ENCODE peak calls at places on chromosomes 12 and 14, in eight cellular contexts. B, U, M, R, P, N, H and L are unnamed samples.

GRCh38 chr12:64666054-64666914 is 56.0 kb downstream of the RASSF3 start:
- DNase-seq in B (peak), U (no peak), M (no peak), R (no peak), P (no peak), N (no peak), H (no peak), L (no peak)

GRCh38 chr12:56461235-56462159 is 6.9 kb upstream of the SPRYD4 start:
- DNase-seq in B (peak), U (no peak), M (no peak), R (peak), P (no peak), N (no peak), H (no peak), L (peak)

GRCh38 chr14:73785834-73786631 is 65.6 kb upstream of the PTGR2 start:
- DNase-seq in B (peak), U (peak), M (no peak), R (peak), P (peak), N (peak), H (peak), L (peak)

GRCh38 chr12:98750511-98750910 is 105.4 kb downstream of the APAF1 start:
- DNase-seq in B (peak), U (no peak), M (no peak), R (no peak), P (no peak), N (no peak), H (no peak), L (no peak)

GRCh38 chr12:124608451-124608870 is 41.0 kb upstream of the NCOR2 start:
- DNase-seq in B (no peak), U (no peak), M (no peak), R (no peak), P (no peak), N (no peak), H (no peak), L (no peak)

GRCh38 chr12:6336859-6337744 is 4.8 kb downstream of the TNFRSF1A start:
- DNase-seq in B (no peak), U (no peak), M (no peak), R (peak), P (no peak), N (peak), H (no peak), L (no peak)

GRCh38 chr12:107318804-107319535 is 225.6 kb upstream of the CRY1 start:
- DNase-seq in B (peak), U (no peak), M (no peak), R (peak), P (peak), N (no peak), H (peak), L (no peak)

GRCh38 chr12:109737631-109738030 is 24.0 kb downstream of the FAM222A start:
- DNase-seq in B (no peak), U (no peak), M (no peak), R (no peak), P (peak), N (no peak), H (peak), L (no peak)

GRCh38 chr14:100108840-100109593 is 43.8 kb downstream of the EVL start:
- DNase-seq in B (no peak), U (no peak), M (no peak), R (no peak), P (no peak), N (peak), H (no peak), L (no peak)

GRCh38 chr12:63308701-63309100 is 157.7 kb upstream of the AVPR1A start:
- DNase-seq in B (peak), U (no peak), M (no peak), R (no peak), P (no peak), N (no peak), H (no peak), L (peak)

GRCh38 chr12:101064721-101065120 is 145.3 kb downstream of the SLC5A8 start:
- DNase-seq in B (no peak), U (no peak), M (no peak), R (no peak), P (no peak), N (no peak), H (no peak), L (no peak)

GRCh38 chr12:53004582-53004981 is 1.7 kb upstream of the EIF4B start:
- DNase-seq in B (no peak), U (no peak), M (no peak), R (peak), P (no peak), N (no peak), H (no peak), L (no peak)

GRCh38 chr12:16605666-16606116 is 271 bp downstream of the LMO3 start:
- DNase-seq in B (no peak), U (no peak), M (no peak), R (no peak), P (no peak), N (no peak), H (no peak), L (no peak)

GRCh38 chr12:1864867-1865266 is 44.5 kb downstream of the LRTM2 start:
- DNase-seq in B (no peak), U (no peak), M (no peak), R (no peak), P (no peak), N (no peak), H (no peak), L (no peak)

GRCh38 chr12:113239811-113240331 is 18.6 kb downstream of the TPCN1 start:
- DNase-seq in B (no peak), U (no peak), M (no peak), R (no peak), P (no peak), N (no peak), H (no peak), L (no peak)

GRCh38 chr12:62205348-62205747 is 54.9 kb upstream of the USP15 start:
- DNase-seq in B (no peak), U (no peak), M (no peak), R (no peak), P (no peak), N (peak), H (no peak), L (no peak)

GRCh38 chr12:24728826-24729225 is 220.1 kb downstream of the BCAT1 start:
- DNase-seq in B (no peak), U (no peak), M (no peak), R (no peak), P (no peak), N (no peak), H (no peak), L (no peak)

GRCh38 chr14:101499080-101499479 is 62.2 kb upstream of the DIO3 start:
- DNase-seq in B (no peak), U (no peak), M (no peak), R (no peak), P (no peak), N (peak), H (no peak), L (no peak)

GRCh38 chr12:49969027-49969426 is 3.7 kb upstream of the AQP6 start:
- DNase-seq in B (no peak), U (no peak), M (no peak), R (no peak), P (no peak), N (no peak), H (no peak), L (no peak)

GRCh38 chr12:45050331-45050750 is 558 bp downstream of the DBX2 start:
- DNase-seq in B (no peak), U (no peak), M (no peak), R (no peak), P (peak), N (no peak), H (no peak), L (no peak)

GRCh38 chr12:48442191-48442828 is 30.0 kb upstream of the ANP32D start:
- DNase-seq in B (no peak), U (no peak), M (no peak), R (no peak), P (no peak), N (no peak), H (no peak), L (no peak)

GRCh38 chr12:100128509-100128908 is 14.2 kb downstream of the BLTP3B start:
- DNase-seq in B (peak), U (no peak), M (no peak), R (peak), P (no peak), N (no peak), H (no peak), L (peak)

GRCh38 chr14:73943083-73943482 is 6.8 kb downstream of the FAM161B start:
- DNase-seq in B (peak), U (peak), M (no peak), R (peak), P (no peak), N (no peak), H (no peak), L (peak)